ENCODE peak calls at places on chromosomes 1 and 21, in four cellular contexts. K, S, J and V are unnamed samples.

GRCh38 chr1:180170569-180170968 is 15.9 kb downstream of the QSOX1 start:
- DNase-seq in S (no peak), K (no peak), J (no peak), V (no peak)

GRCh38 chr1:201516511-201517127 is 9.7 kb upstream of the CSRP1 start:
- DNase-seq in S (no peak), J (no peak), K (no peak), V (no peak)

GRCh38 chr1:111739984-111740765 is 980 bp upstream of the INKA2 start:
- DNase-seq in K (peak; percentile 87), J (peak; percentile 57), S (no peak), V (no peak)

GRCh38 chr1:169699769-169700168 is 11.7 kb downstream of the SELL start:
- DNase-seq in S (no peak), J (no peak), K (no peak), V (no peak)

GRCh38 chr1:212457740-212458338 is 25.1 kb downstream of the NENF start:
- DNase-seq in S (peak; percentile 48), K (no peak), J (no peak), V (peak; percentile 41)

GRCh38 chr1:165235777-165236285 is 120.7 kb downstream of the LMX1A start:
- DNase-seq in S (no peak), J (peak; percentile 49), K (peak; percentile 81), V (no peak)

GRCh38 chr21:35796834-35797233 is 263.5 kb downstream of the SETD4 start:
- DNase-seq in J (no peak), S (no peak), K (no peak), V (no peak)

GRCh38 chr21:27382404-27382803 is 415.5 kb upstream of the ADAMTS5 start:
- DNase-seq in K (no peak), S (no peak), J (no peak), V (no peak)

GRCh38 chr1:211492511-211493132 is 660 bp upstream of the RD3 start:
- DNase-seq in K (no peak), J (no peak), S (no peak), V (no peak)

GRCh38 chr1:109947582-109948284 is 36.8 kb upstream of the AHCYL1 start:
- DNase-seq in J (no peak), K (no peak), S (no peak), V (no peak)

GRCh38 chr1:22841754-22842370 is 130.8 kb downstream of the LACTBL1 start:
- DNase-seq in K (peak; percentile 89), J (no peak), S (no peak), V (no peak)

GRCh38 chr1:155170806-155171205 is 2.3 kb downstream of the KRTCAP2 start:
- DNase-seq in J (no peak), S (no peak), K (no peak), V (no peak)

GRCh38 chr1:31764307-31765040 is at the start of gene ADGRB2:
- DNase-seq in J (peak; percentile 64), S (no peak), K (peak; percentile 86), V (peak; percentile 8)